ENCODE peak calls at places on chromosomes 4 and X, in seven cellular contexts. C, K, Q, H, P, N and D are unnamed samples.

GRCh38 chrX:79036152-79036551 is 91.0 kb downstream of the P2RY10 start:
- DNase-seq in C (no peak), K (no peak), Q (no peak), H (no peak), P (no peak), N (no peak), D (no peak)

GRCh38 chrX:132068405-132068804 is 45.3 kb downstream of the STK26 start:
- DNase-seq in C (no peak), K (no peak), Q (no peak), H (no peak), P (no peak), N (no peak), D (no peak)

GRCh38 chr4:172842759-172843158 is 325.9 kb upstream of the GALNT7 start:
- DNase-seq in C (no peak), K (no peak), Q (no peak), H (no peak), P (no peak), N (no peak), D (no peak)

GRCh38 chr4:19739101-19739651 is 512.5 kb upstream of the SLIT2 start:
- DNase-seq in C (no peak), K (peak), Q (no peak), H (no peak), P (no peak), N (no peak), D (no peak)

GRCh38 chr4:121943941-121944340 is 7.9 kb downstream of the TRPC3 start:
- DNase-seq in C (no peak), K (no peak), Q (no peak), H (no peak), P (no peak), N (no peak), D (peak)

GRCh38 chrX:10041383-10041782 is 74.2 kb downstream of the CLDN34 start:
- DNase-seq in C (no peak), K (no peak), Q (no peak), H (no peak), P (no peak), N (no peak), D (no peak)

GRCh38 chr4:100880012-100880411 is 362.2 kb upstream of the EMCN start:
- DNase-seq in C (no peak), K (no peak), Q (no peak), H (no peak), P (no peak), N (no peak), D (no peak)

GRCh38 chr4:101020956-101021355 is 326.4 kb downstream of the PPP3CA start:
- DNase-seq in C (no peak), K (no peak), Q (no peak), H (peak), P (no peak), N (no peak), D (peak)

GRCh38 chr4:184649971-184650855 is 675 bp downstream of the PRIMPOL start:
- DNase-seq in C (no peak), K (no peak), Q (peak), H (no peak), P (peak), N (no peak), D (no peak)

GRCh38 chr4:102321260-102321991 is 23.9 kb downstream of the SLC39A8 start:
- DNase-seq in C (no peak), K (no peak), Q (no peak), H (no peak), P (no peak), N (no peak), D (peak)

GRCh38 chrX:31316340-31316991 is 244.6 kb upstream of the FTHL17 start:
- DNase-seq in C (no peak), K (no peak), Q (no peak), H (no peak), P (no peak), N (no peak), D (no peak)

GRCh38 chrX:19889582-19890342 is 2.4 kb upstream of the SH3KBP1 start:
- DNase-seq in C (no peak), K (no peak), Q (peak), H (peak), P (peak), N (no peak), D (peak)

GRCh38 chr4:165343353-165344191 is 16.1 kb downstream of the MSMO1 start:
- DNase-seq in C (no peak), K (no peak), Q (no peak), H (no peak), P (no peak), N (no peak), D (no peak)

GRCh38 chrX:17375631-17376380 is 806 bp downstream of the NHS start:
- DNase-seq in C (no peak), K (no peak), Q (peak), H (no peak), P (peak), N (peak), D (no peak)

GRCh38 chr4:128688025-128688721 is 121.3 kb upstream of the JADE1 start:
- DNase-seq in C (no peak), K (no peak), Q (no peak), H (no peak), P (no peak), N (no peak), D (no peak)

GRCh38 chr4:7955393-7955792 is 15.7 kb upstream of the AFAP1 start:
- DNase-seq in C (no peak), K (no peak), Q (no peak), H (no peak), P (no peak), N (no peak), D (no peak)

GRCh38 chrX:125202486-125203378 is 116.9 kb upstream of the TEX13C start:
- DNase-seq in C (no peak), K (no peak), Q (peak), H (no peak), P (no peak), N (no peak), D (no peak)

GRCh38 chr4:38154681-38155588 is 194.7 kb downstream of the PTTG2 start:
- DNase-seq in C (peak), K (no peak), Q (peak), H (no peak), P (peak), N (peak), D (no peak)

GRCh38 chr4:110292994-110293744 is 94.8 kb upstream of the ELOVL6 start:
- DNase-seq in C (no peak), K (no peak), Q (no peak), H (no peak), P (no peak), N (no peak), D (no peak)

GRCh38 chr4:81631958-81632439 is 160.3 kb upstream of the RASGEF1B start:
- DNase-seq in C (no peak), K (peak), Q (no peak), H (no peak), P (no peak), N (no peak), D (no peak)

GRCh38 chr4:47213971-47214370 is 182.6 kb downstream of the GABRB1 start:
- DNase-seq in C (no peak), K (peak), Q (no peak), H (no peak), P (no peak), N (no peak), D (no peak)

GRCh38 chr4:107552306-107552705 is 167.7 kb downstream of the PAPSS1 start:
- DNase-seq in C (no peak), K (no peak), Q (no peak), H (no peak), P (no peak), N (no peak), D (no peak)

GRCh38 chr4:88759039-88759631 is 61.5 kb upstream of the NAP1L5 start:
- DNase-seq in C (no peak), K (no peak), Q (peak), H (no peak), P (no peak), N (no peak), D (no peak)

GRCh38 chr4:182825003-182825402 is 92.2 kb downstream of the DCTD start:
- DNase-seq in C (no peak), K (no peak), Q (no peak), H (no peak), P (no peak), N (no peak), D (no peak)

GRCh38 chr4:151948351-151949016 is 187.7 kb upstream of the GATB start:
- DNase-seq in C (no peak), K (peak), Q (no peak), H (no peak), P (no peak), N (no peak), D (no peak)

GRCh38 chrX:93874554-93874953 is 200.5 kb downstream of the FAM133A start:
- DNase-seq in C (peak), K (no peak), Q (peak), H (no peak), P (no peak), N (no peak), D (no peak)

GRCh38 chr4:82802906-82803305 is 4.3 kb upstream of the SCD5 start:
- DNase-seq in C (no peak), K (no peak), Q (no peak), H (no peak), P (no peak), N (no peak), D (no peak)

GRCh38 chr4:8834681-8835220 is 36.9 kb downstream of the HMX1 start:
- DNase-seq in C (no peak), K (no peak), Q (peak), H (no peak), P (peak), N (no peak), D (no peak)

GRCh38 chr4:16752150-16752549 is 146.3 kb downstream of the LDB2 start:
- DNase-seq in C (no peak), K (no peak), Q (no peak), H (no peak), P (no peak), N (no peak), D (no peak)

GRCh38 chr4:16754104-16754503 is 144.3 kb downstream of the LDB2 start:
- DNase-seq in C (no peak), K (no peak), Q (no peak), H (no peak), P (no peak), N (no peak), D (no peak)

GRCh38 chr4:16745887-16746286 is 152.6 kb downstream of the LDB2 start:
- DNase-seq in C (no peak), K (no peak), Q (no peak), H (no peak), P (no peak), N (no peak), D (no peak)

GRCh38 chr4:16750216-16750615 is 148.2 kb downstream of the LDB2 start:
- DNase-seq in C (no peak), K (no peak), Q (no peak), H (no peak), P (no peak), N (no peak), D (no peak)

DNA sequence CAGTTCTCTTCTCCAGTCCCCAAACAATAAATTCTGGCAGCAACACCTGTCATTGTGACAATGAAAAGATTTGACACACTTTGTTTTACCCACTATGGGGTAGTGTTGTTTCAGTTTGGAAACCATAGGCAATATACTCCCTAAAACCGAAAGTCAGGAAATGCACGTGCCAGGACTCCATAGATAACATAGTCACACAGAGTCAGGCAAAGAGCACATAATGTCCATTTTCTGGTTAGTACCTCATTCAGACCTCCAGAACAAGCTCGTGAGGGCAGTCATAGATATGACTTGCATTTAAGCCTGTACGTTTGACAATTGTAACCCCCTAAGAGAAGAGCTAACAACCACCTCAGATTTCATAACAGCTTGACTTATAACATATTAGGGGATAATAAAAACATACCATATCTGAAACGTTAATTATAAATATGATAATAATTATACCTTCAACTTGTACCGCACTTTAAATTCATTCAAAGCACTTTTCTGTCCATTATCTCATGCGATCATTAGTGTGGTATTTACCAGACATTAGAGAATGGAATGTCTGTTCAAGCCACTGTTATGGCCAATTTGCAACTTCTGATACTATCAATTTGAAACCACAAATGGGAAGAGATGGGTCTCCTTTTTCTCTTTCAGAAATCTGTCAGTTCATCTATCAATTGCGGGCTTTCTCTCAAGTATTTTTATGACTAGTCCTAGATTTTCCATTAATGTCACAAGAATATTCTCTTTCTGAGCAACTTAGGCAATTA is 147.4 kb downstream of the LDB2 start:
- DNase-seq in C (no peak), K (no peak), Q (no peak), H (no peak), P (no peak), N (no peak), D (no peak)
- TF ChIP-seq CTCF in C (no peak), K (no peak), Q (no peak), H (no peak), P (no peak), N (no peak), D (no peak)

DNA sequence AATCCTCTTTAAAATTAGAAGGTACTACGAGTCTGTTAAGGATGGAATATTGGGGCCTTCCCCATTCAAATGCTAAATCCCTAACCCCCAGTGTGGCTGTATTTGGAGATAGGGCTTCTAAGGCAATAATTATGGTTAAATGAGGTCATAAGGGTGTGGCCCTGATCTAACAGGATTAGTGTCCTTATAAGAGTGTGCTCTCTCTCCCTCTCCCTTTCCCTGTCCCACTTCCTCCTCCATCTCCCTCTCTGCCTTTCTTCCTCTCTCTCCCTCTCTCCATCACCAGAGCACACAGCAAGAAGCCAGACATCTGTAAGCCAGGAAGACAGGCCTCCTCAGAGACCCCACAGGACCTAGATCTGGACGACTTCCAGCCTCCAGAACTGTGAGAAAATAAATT is 116.9 kb downstream of the COL25A1 start:
- DNase-seq in C (no peak), K (no peak), Q (no peak), H (no peak), P (no peak), N (no peak), D (no peak)
- TF ChIP-seq CTCF in C (no peak), K (no peak), Q (no peak), H (no peak), P (no peak), N (no peak), D (no peak)

GRCh38 chrX:129823115-129823514 is 20.6 kb downstream of the ZDHHC9 start:
- DNase-seq in C (peak), K (no peak), Q (peak), H (no peak), P (peak), N (no peak), D (peak)
- TF ChIP-seq CTCF in C (peak), K (peak), Q (peak), H (peak), P (peak), N (peak), D (peak)

GRCh38 chr4:39527296-39528055 is at the start of gene UGDH:
- DNase-seq in C (peak), K (peak), Q (peak), H (peak), P (peak), N (peak), D (peak)
- TF ChIP-seq CTCF in C (no peak), K (no peak), Q (no peak), H (peak), P (peak), N (no peak), D (peak)

DNA sequence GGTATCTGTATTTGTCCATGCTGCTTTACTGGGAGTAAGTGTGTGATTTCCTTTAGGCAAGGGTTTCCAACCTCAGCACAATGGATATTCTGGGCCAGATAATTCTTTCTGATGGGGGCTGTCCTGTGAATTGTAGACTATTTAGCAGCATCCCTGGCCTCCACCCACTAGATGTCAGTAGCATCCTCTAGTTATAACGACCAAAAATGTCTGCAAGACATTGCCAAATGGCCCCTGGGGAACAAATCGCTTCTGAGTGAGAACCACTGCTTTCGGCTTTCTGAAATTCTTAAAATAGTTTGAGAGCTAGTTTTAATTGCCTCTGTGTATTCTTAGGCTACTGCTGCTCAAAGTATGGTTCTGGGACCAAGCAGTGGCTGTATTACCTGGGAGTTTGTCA is 81.2 kb upstream of the GPM6B start:
- DNase-seq in C (no peak), K (no peak), Q (peak), H (no peak), P (no peak), N (peak), D (peak)
- TF ChIP-seq CTCF in C (no peak), K (peak), Q (no peak), H (peak), P (no peak), N (no peak), D (peak)

GRCh38 chrX:106862972-106863688 is 40.0 kb downstream of the RIPPLY1 start:
- DNase-seq in C (peak), K (no peak), Q (peak), H (no peak), P (peak), N (no peak), D (peak)
- TF ChIP-seq CTCF in C (peak), K (peak), Q (no peak), H (peak), P (no peak), N (no peak), D (peak)

DNA sequence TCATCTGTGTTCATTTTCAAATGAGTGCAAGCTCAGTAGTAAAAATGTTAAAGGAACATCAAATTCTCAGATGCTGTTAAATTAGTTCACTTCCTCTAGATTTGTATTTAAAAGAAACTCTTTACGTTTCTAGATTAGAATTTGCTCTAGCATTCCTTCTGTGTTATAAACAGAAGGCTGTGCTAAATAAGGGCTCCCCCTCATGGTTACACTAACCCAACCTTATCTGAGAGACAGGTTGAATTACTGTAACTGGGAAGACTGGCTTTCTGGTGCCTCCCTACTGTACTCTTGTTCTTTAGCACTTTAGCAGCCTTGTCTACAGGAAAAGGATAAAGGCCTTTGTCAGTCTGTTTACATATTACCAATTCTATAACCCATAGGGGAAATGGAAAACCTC is 56.8 kb downstream of the RXFP1 start:
- DNase-seq in C (no peak), K (no peak), Q (no peak), H (no peak), P (no peak), N (no peak), D (no peak)
- TF ChIP-seq CTCF in C (no peak), K (peak), Q (no peak), H (peak), P (no peak), N (no peak), D (peak)

GRCh38 chrX:110167952-110168451 is 149.9 kb downstream of the AMMECR1 start:
- DNase-seq in C (no peak), K (no peak), Q (peak), H (no peak), P (peak), N (no peak), D (peak)
- TF ChIP-seq CTCF in C (peak), K (peak), Q (peak), H (peak), P (peak), N (peak), D (peak)